ENCODE peak calls at places on chromosome 12, in ten cellular contexts. N, Q, D, W, O, U, C, K, F and A are unnamed samples.

GRCh38 chr12:47717046-47717442 is 8.2 kb downstream of the ENDOU start:
- DNase-seq in D (no peak), O (no peak), N (peak; percentile 12), K (no peak), Q (no peak), F (no peak), W (no peak), U (no peak), C (no peak), A (no peak)

GRCh38 chr12:94621662-94622359 is 28.5 kb downstream of the TMCC3 start:
- DNase-seq in K (peak; percentile 93), D (no peak), O (no peak), U (peak; percentile 79), F (no peak), W (no peak), C (no peak), Q (no peak), N (peak; percentile 58), A (no peak)

GRCh38 chr12:18683603-18684002 is 54.2 kb downstream of the PLCZ1 start:
- DNase-seq in O (no peak), K (no peak), W (no peak), D (no peak), U (peak; percentile 51), C (no peak), Q (no peak), N (peak; percentile 5), F (no peak), A (no peak)

GRCh38 chr12:53324113-53324778 is 2.8 kb upstream of the AAAS start:
- DNase-seq in C (peak; percentile 67), F (peak; percentile 35), O (peak; percentile 79), Q (peak; percentile 28), U (no peak), N (peak; percentile 10), D (peak; percentile 64), K (no peak), W (peak; percentile 49), A (peak; percentile 58)

GRCh38 chr12:71465794-71466193 is 26.2 kb downstream of the LGR5 start:
- DNase-seq in U (no peak), Q (no peak), W (no peak), O (no peak), C (no peak), N (no peak), K (no peak), D (no peak), F (no peak), A (no peak)

GRCh38 chr12:107221909-107222308 is 128.6 kb upstream of the CRY1 start:
- DNase-seq in D (no peak), Q (no peak), U (no peak), C (no peak), W (no peak), F (no peak), K (no peak), N (no peak), O (no peak), A (no peak)

GRCh38 chr12:96578526-96579125 is 89.2 kb downstream of the CFAP54 start:
- DNase-seq in W (no peak), F (no peak), D (peak; percentile 77), C (no peak), Q (no peak), K (no peak), U (no peak), N (peak; percentile 80), O (no peak), A (no peak)

GRCh38 chr12:63319936-63320633 is 169.1 kb upstream of the AVPR1A start:
- DNase-seq in O (no peak), K (no peak), N (no peak), Q (no peak), C (no peak), D (no peak), U (peak; percentile 60), F (no peak), W (no peak), A (no peak)

GRCh38 chr12:127652281-127652680 is 614.7 kb upstream of the TMEM132C start:
- DNase-seq in F (no peak), K (no peak), N (no peak), D (no peak), Q (no peak), U (no peak), C (no peak), W (no peak), O (no peak), A (no peak)
- H3K27me3 ChIP-seq in F (no peaks in the 10 kb centered on the region), K (peaks cover 11% of the 10 kb centered on the region), N (no peaks in the 10 kb centered on the region), D (no peaks in the 10 kb centered on the region), Q (no peaks in the 10 kb centered on the region), U (no peaks in the 10 kb centered on the region), C (no peaks in the 10 kb centered on the region), W (no peaks in the 10 kb centered on the region), O (no peaks in the 10 kb centered on the region), A (no peaks in the 10 kb centered on the region)

GRCh38 chr12:114411081-114411836 is 5.3 kb upstream of the TBX5 start:
- DNase-seq in D (no peak), U (no peak), C (no peak), F (no peak), W (no peak), Q (no peak), O (no peak), K (no peak), N (peak; percentile 76), A (no peak)

GRCh38 chr12:114412825-114413749 is 7.1 kb upstream of the TBX5 start:
- DNase-seq in D (no peak), K (no peak), Q (no peak), N (peak; percentile 44), U (no peak), F (no peak), W (no peak), C (no peak), O (no peak), A (no peak)

GRCh38 chr12:114414031-114414865 is 8.3 kb upstream of the TBX5 start:
- DNase-seq in K (no peak), W (no peak), O (no peak), D (peak; percentile 55), U (no peak), C (no peak), Q (no peak), F (no peak), N (peak; percentile 46), A (no peak)

GRCh38 chr12:114409796-114410520 is 4.0 kb upstream of the TBX5 start:
- DNase-seq in U (no peak), F (no peak), O (no peak), W (no peak), D (no peak), K (no peak), C (no peak), Q (no peak), N (peak; percentile 70), A (no peak)

DNA sequence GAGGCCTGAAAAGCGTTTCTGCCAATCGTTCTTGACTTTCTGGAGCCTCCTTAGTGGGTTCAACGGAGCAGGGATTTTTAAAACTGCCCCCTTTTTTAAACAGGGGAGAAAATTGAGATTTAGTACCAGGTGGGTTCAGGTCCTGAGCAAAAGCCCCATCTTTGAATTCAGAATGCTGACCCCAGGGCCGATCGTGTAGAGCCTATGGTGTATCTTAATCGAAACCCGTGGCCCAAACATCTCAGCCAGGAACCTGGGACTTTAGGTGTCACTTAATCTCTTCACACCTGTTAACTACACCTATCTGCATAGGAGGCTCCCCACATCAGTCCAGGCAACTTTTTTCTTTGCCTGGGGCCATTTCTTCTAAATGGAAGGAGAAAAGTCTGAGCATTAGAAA is 6.4 kb upstream of the TBX5 start:
- DNase-seq in N (no peak), O (no peak), U (no peak), D (no peak), Q (no peak), K (no peak), F (no peak), W (no peak), C (no peak), A (no peak)
- H3K27ac ChIP-seq in N (peak overlapping the region; percentile 92), O (no peak overlapping the region), U (no peak overlapping the region), D (no peak overlapping the region), Q (no peak overlapping the region), K (no peak overlapping the region), F (no peak overlapping the region), W (peak overlapping the region; percentile 25), C (no peak overlapping the region), A (peak overlapping the region; percentile 85)

DNA sequence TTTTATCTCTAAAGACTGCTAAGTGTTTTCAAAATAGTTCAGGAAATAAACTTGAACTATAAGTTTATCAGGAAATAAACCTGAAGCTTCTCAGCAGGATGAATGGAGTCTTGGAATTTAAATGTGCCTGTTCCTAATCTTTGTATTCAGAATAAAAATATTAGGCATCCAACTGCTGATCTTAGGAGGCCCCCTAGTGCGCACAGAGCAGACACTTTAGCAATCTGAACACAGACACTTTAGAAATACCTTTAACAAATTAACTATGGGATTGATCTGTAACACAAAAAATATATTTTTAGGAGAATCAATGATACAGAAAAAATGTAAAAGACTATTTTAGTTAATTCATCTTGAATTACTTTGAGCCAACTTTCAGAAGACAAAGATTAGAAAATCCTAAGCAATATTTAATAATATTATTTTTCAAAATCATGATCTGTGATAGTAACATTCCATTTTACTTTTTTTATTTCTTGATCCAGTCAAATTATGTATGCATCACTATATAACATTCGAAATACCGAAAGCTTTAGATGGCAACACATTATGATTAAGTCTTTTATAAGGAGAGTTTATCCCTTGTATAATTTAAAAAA is 80.9 kb downstream of the SLC41A2 start:
- DNase-seq in U (peak; percentile 49), C (no peak), W (no peak), D (peak; percentile 20), Q (no peak), F (peak; percentile 26), O (peak; percentile 53), N (peak; percentile 67), K (peak; percentile 40), A (no peak)
- TF ChIP-seq CTCF in U (peak; percentile 80), C (peak; percentile 70), W (peak; percentile 55), D (peak; percentile 56), Q (peak; percentile 78), F (peak; percentile 12), O (peak; percentile 83), N (peak; percentile 86), K (peak; percentile 81), A (peak; percentile 59)

GRCh38 chr12:116244474-116245090 is 32.9 kb downstream of the MED13L start:
- DNase-seq in F (no peak), U (no peak), W (no peak), K (no peak), Q (no peak), C (no peak), N (no peak), O (no peak), D (peak; percentile 51), A (no peak)

GRCh38 chr12:116241157-116241772 is 36.2 kb downstream of the MED13L start:
- DNase-seq in D (no peak), N (no peak), F (no peak), O (no peak), W (no peak), K (peak; percentile 69), Q (no peak), U (no peak), C (no peak), A (no peak)

GRCh38 chr12:116245189-116245588 is 32.3 kb downstream of the MED13L start:
- DNase-seq in W (no peak), C (no peak), K (no peak), U (no peak), N (no peak), D (no peak), Q (no peak), O (no peak), F (no peak), A (no peak)

GRCh38 chr12:116244001-116244400 is 33.5 kb downstream of the MED13L start:
- DNase-seq in F (no peak), W (no peak), C (no peak), U (no peak), N (peak; percentile 33), Q (no peak), K (no peak), D (no peak), O (no peak), A (no peak)

DNA sequence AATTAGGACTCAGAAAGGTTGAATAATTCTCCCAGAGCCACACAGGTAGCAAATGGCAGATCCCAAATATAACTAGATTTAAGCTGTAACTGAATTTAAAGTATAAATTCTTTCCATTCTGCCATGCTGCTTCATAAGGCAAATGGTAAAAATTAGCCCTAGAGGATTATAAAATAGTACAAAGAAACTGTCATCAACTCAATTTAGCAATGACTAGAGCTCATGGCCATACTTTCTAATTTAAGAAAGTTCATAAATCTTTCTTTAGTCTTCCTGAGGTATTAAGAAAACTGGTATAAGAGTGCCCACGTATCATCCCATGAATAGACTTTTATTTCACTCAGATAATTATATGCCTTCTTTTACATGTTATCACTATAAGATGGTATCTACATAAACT is 34.8 kb downstream of the MED13L start:
- DNase-seq in K (no peak), C (no peak), W (no peak), Q (no peak), F (no peak), O (no peak), N (no peak), D (no peak), U (no peak), A (no peak)
- H3K27me3 ChIP-seq in K (no peaks in the 10 kb centered on the region), C (no peaks in the 10 kb centered on the region), W (no peaks in the 10 kb centered on the region), Q (no peaks in the 10 kb centered on the region), F (no peaks in the 10 kb centered on the region), O (no peaks in the 10 kb centered on the region), N (no peaks in the 10 kb centered on the region), D (no peaks in the 10 kb centered on the region), U (no peaks in the 10 kb centered on the region), A (no peaks in the 10 kb centered on the region)